ENCODE peak calls at places on chromosomes 1 and 21, in four cellular contexts. One of them, this sample, is unnamed.

GRCh38 chr1:201543871-201544521 is 5.1 kb downstream of the NAV1 start:
- DNase-seq in H1: no peak
- DNase-seq in cardiac fibroblast: no peak
- DNase-seq in left ventricle myocardium inferior: no peak
- DNase-seq in this sample: no peak

GRCh38 chr1:60068393-60069045 is 5.1 kb downstream of the C1orf87 start:
- DNase-seq in cardiac fibroblast: peak; percentile 68
- DNase-seq in left ventricle myocardium inferior: no peak
- DNase-seq in H1: no peak
- DNase-seq in this sample: peak; percentile 29

GRCh38 chr1:241485554-241485992 is 34.0 kb downstream of the FH start:
- DNase-seq in H1: no peak
- DNase-seq in cardiac fibroblast: peak; percentile 53
- DNase-seq in left ventricle myocardium inferior: no peak
- DNase-seq in this sample: no peak

GRCh38 chr1:1332031-1332755 is 1.1 kb downstream of the TAS1R3 start:
- DNase-seq in H1: no peak
- DNase-seq in cardiac fibroblast: no peak
- DNase-seq in left ventricle myocardium inferior: no peak
- DNase-seq in this sample: no peak

GRCh38 chr1:30171956-30172694 is 551.3 kb downstream of the MATN1 start:
- DNase-seq in H1: no peak
- DNase-seq in left ventricle myocardium inferior: no peak
- DNase-seq in cardiac fibroblast: no peak
- DNase-seq in this sample: no peak

GRCh38 chr1:27858072-27858948 is 14.0 kb upstream of the THEMIS2 start:
- DNase-seq in cardiac fibroblast: peak; percentile 91
- DNase-seq in left ventricle myocardium inferior: peak; percentile 82
- DNase-seq in H1: peak; percentile 96
- DNase-seq in this sample: peak; percentile 64

GRCh38 chr1:246317723-246318359 is 189.2 kb downstream of the SMYD3 start:
- DNase-seq in left ventricle myocardium inferior: no peak
- DNase-seq in cardiac fibroblast: peak; percentile 59
- DNase-seq in H1: no peak
- DNase-seq in this sample: no peak

GRCh38 chr1:53765656-53766055 is 26.7 kb upstream of the GLIS1 start:
- DNase-seq in H1: no peak
- DNase-seq in left ventricle myocardium inferior: no peak
- DNase-seq in cardiac fibroblast: peak; percentile 87
- DNase-seq in this sample: no peak

GRCh38 chr1:24591781-24592180 is 35.9 kb downstream of the NCMAP start:
- DNase-seq in left ventricle myocardium inferior: no peak
- DNase-seq in cardiac fibroblast: no peak
- DNase-seq in H1: no peak
- DNase-seq in this sample: no peak

GRCh38 chr1:209246660-209247059 is 336.9 kb upstream of the CAMK1G start:
- DNase-seq in H1: no peak
- DNase-seq in cardiac fibroblast: peak; percentile 19
- DNase-seq in left ventricle myocardium inferior: no peak
- DNase-seq in this sample: no peak

GRCh38 chr1:25787477-25788043 is 12.4 kb upstream of the SELENON start:
- DNase-seq in H1: no peak
- DNase-seq in cardiac fibroblast: no peak
- DNase-seq in left ventricle myocardium inferior: no peak
- DNase-seq in this sample: no peak

GRCh38 chr1:169538998-169539871 is 47.0 kb downstream of the F5 start:
- DNase-seq in H1: no peak
- DNase-seq in cardiac fibroblast: peak; percentile 91
- DNase-seq in left ventricle myocardium inferior: no peak
- DNase-seq in this sample: peak; percentile 96

DNA sequence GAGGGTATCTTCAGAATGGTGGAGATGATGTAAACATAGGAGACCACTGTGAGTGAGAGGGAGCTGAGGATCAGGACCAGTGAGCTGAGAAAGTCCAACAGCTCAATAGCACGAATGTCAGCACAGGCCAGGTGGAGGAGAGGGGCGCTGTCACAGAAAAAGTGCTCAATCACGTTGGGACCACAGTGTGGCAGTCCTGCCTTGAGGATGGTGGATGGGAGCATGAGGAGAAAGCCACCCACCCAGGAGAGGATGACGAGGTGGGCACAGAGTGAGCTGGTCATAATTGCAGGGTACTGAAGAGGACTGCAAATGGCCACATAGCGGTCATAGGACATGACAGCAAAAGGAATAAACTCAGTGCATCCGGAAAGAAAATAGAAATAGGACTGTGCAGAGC is 8.1 kb downstream of the OR11L1 start:
- DNase-seq in left ventricle myocardium inferior: no peak
- DNase-seq in cardiac fibroblast: no peak
- DNase-seq in H1: no peak
- DNase-seq in this sample: no peak
- TF ChIP-seq CTCF in left ventricle myocardium inferior: no peak
- TF ChIP-seq CTCF in cardiac fibroblast: no peak
- TF ChIP-seq CTCF in H1: peak; percentile 12
- TF ChIP-seq CTCF in this sample: no peak

GRCh38 chr1:35769759-35770446 is at the start of gene CLSPN:
- DNase-seq in H1: peak; percentile 97
- DNase-seq in cardiac fibroblast: peak; percentile 96
- DNase-seq in left ventricle myocardium inferior: peak; percentile 94
- DNase-seq in this sample: peak; percentile 89

GRCh38 chr1:35773711-35774110 is 3.9 kb upstream of the CLSPN start:
- DNase-seq in left ventricle myocardium inferior: no peak
- DNase-seq in cardiac fibroblast: no peak
- DNase-seq in H1: no peak
- DNase-seq in this sample: no peak

GRCh38 chr1:35764283-35764682 is 5.5 kb downstream of the CLSPN start:
- DNase-seq in H1: no peak
- DNase-seq in cardiac fibroblast: no peak
- DNase-seq in left ventricle myocardium inferior: no peak
- DNase-seq in this sample: no peak

GRCh38 chr1:35769188-35769758 is 505 bp downstream of the CLSPN start:
- DNase-seq in left ventricle myocardium inferior: peak; percentile 87
- DNase-seq in cardiac fibroblast: peak; percentile 82
- DNase-seq in H1: peak; percentile 91
- DNase-seq in this sample: peak; percentile 58

DNA sequence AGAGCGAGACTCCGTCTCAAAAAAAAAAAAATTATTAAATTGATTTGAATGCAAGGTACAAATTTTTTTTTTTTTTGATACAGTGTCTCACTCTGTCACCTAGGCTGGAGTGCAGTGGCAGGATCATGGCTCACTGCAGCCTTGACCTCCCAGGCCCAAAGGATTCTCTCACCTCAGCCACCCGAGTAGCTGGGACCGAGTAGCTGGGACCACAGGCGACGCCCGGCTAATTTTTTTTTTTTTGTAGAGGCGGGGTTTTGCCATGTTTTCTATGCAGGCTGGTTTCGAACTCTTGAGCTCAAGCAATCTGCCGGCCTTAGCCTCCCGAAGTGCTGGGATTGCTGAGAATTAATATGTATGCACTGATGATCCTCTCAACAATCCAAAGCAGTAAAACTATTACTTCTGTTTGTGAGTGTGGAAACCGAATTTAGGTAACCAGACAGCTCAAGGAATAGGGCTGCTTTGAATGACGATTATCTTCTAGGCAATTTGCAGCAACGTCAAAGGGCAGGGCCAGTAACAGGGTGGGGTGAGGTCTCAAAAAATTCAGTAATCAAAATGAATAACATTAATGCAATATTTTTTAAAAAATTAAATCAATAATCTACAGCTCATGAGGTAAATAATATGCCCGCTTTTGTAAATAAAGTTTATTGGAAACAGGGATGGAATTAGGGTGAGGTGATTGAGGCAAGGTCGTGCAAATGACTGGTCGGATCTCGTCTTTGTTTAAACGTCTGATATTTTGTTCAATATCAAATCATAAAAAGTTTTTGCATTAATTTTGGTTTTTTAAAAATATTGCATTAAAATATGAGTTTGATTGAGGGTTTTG is 1.2 kb downstream of the CLSPN start:
- DNase-seq in H1: no peak
- DNase-seq in cardiac fibroblast: peak; percentile 15
- DNase-seq in left ventricle myocardium inferior: no peak
- DNase-seq in this sample: no peak
- H3K4me3 ChIP-seq in H1: peak overlapping the region; percentile 82
- H3K4me3 ChIP-seq in cardiac fibroblast: peak overlapping the region; percentile 77
- H3K4me3 ChIP-seq in left ventricle myocardium inferior: peak overlapping the region; percentile 78
- H3K4me3 ChIP-seq in this sample: peak overlapping the region; percentile 83

DNA sequence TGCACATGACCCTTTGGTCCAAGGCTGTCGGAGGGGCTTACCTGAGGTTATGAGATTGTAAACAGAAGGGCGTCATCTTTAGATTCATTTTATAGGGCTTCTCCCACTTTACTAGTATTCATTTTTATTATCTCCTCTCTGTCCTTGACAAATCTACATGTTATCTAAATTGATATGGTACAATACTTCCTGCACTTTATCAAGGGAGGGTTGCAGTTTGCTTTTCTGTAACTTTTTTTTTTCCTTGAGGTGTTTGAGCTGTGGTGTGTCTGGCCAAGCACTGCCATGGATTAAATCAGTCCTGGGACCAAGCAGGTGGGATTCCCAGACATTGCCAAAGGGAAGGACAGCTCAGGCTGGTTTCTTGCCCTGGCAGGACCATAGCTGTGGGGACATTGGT is 32.0 kb upstream of the B3GALT5 start:
- DNase-seq in left ventricle myocardium inferior: no peak
- DNase-seq in H1: no peak
- DNase-seq in cardiac fibroblast: no peak
- DNase-seq in this sample: no peak
- TF ChIP-seq CTCF in left ventricle myocardium inferior: no peak
- TF ChIP-seq CTCF in H1: no peak
- TF ChIP-seq CTCF in cardiac fibroblast: no peak
- TF ChIP-seq CTCF in this sample: no peak

GRCh38 chr1:40039757-40040510 is 595 bp upstream of the CAP1 start:
- DNase-seq in H1: peak; percentile 84
- DNase-seq in cardiac fibroblast: peak; percentile 96
- DNase-seq in left ventricle myocardium inferior: peak; percentile 92
- DNase-seq in this sample: peak; percentile 53
- H3K4me3 ChIP-seq in H1: peak overlapping the region; percentile 73
- H3K4me3 ChIP-seq in cardiac fibroblast: peak overlapping the region; percentile 78
- H3K4me3 ChIP-seq in left ventricle myocardium inferior: peak overlapping the region; percentile 96
- H3K4me3 ChIP-seq in this sample: peak overlapping the region; percentile 89

DNA sequence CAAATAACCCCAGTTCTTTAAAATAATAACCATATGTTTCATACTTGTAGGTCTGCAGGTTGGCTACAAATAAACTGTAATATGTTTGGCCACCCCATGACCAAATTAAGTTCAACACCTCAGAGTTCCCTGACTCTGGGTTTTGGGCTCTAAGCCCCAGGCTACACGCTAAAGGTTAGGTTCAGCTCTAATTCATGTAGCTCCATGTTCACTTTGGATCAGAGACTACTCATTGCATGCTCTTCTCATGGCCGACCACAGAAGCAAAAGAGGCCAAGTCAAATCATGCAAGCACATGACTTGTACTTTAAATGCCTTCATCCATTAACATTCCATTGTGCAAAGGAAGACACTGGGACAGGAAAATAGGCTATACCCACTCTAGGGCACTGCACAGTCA is 66.2 kb downstream of the MRPL39 start:
- DNase-seq in H1: no peak
- DNase-seq in left ventricle myocardium inferior: no peak
- DNase-seq in cardiac fibroblast: no peak
- DNase-seq in this sample: no peak
- TF ChIP-seq CTCF in H1: no peak
- TF ChIP-seq CTCF in left ventricle myocardium inferior: no peak
- TF ChIP-seq CTCF in cardiac fibroblast: no peak
- TF ChIP-seq CTCF in this sample: no peak

This sample was measured in astrocyte of the cerebellum.